ENCODE peak calls at places on chromosomes 5 and 9, in four cellular contexts. Y, C, W and M are unnamed samples.

GRCh38 chr9:128361296-128361980 is 9.7 kb upstream of the URM1 start:
- DNase-seq in C (no peak), W (no peak), Y (no peak), M (no peak)

GRCh38 chr5:74851684-74852353 is 14.4 kb downstream of the FAM169A start:
- DNase-seq in Y (peak), C (no peak), W (no peak), M (no peak)

GRCh38 chr5:109455598-109456096 is 45.9 kb upstream of the PJA2 start:
- DNase-seq in C (no peak), Y (peak), W (no peak), M (no peak)

GRCh38 chr9:25724424-25724823 is 46.2 kb upstream of the TUSC1 start:
- DNase-seq in C (no peak), W (no peak), Y (no peak), M (no peak)

GRCh38 chr9:14797442-14797841 is 74.9 kb upstream of the CER1 start:
- DNase-seq in C (no peak), Y (no peak), W (no peak), M (no peak)

GRCh38 chr9:136107953-136108647 is 10.6 kb downstream of the TMEM250 start:
- DNase-seq in C (no peak), Y (no peak), W (no peak), M (no peak)

GRCh38 chr9:107484117-107484723 is 5.3 kb downstream of the KLF4 start:
- DNase-seq in C (no peak), Y (peak), W (no peak), M (peak)

GRCh38 chr5:54148062-54148461 is 162.3 kb downstream of the ARL15 start:
- DNase-seq in C (no peak), W (no peak), Y (no peak), M (no peak)

GRCh38 chr5:139605887-139606286 is 42.3 kb upstream of the CXXC5 start:
- DNase-seq in W (no peak), Y (no peak), C (no peak), M (no peak)

GRCh38 chr5:151214614-151215545 is 9.0 kb downstream of the CCDC69 start:
- DNase-seq in C (no peak), Y (no peak), W (no peak), M (no peak)

GRCh38 chr9:106481003-106481614 is 381.9 kb upstream of the ZNF462 start:
- DNase-seq in W (no peak), C (no peak), Y (no peak), M (no peak)

GRCh38 chr5:35117960-35118359 is 70.2 kb upstream of the AGXT2 start:
- DNase-seq in C (no peak), Y (no peak), W (no peak), M (no peak)

GRCh38 chr9:123922911-123923310 is 7.0 kb downstream of the DENND1A start:
- DNase-seq in C (no peak), Y (no peak), W (no peak), M (no peak)

GRCh38 chr5:114362197-114362976 is 517 bp downstream of the KCNN2 start:
- DNase-seq in Y (peak), C (no peak), W (no peak), M (no peak)

GRCh38 chr9:107174441-107174840 is 108.6 kb upstream of the RAD23B start:
- DNase-seq in C (no peak), W (no peak), Y (no peak), M (no peak)

GRCh38 chr9:2157277-2158105 is 142.3 kb downstream of the SMARCA2 start:
- DNase-seq in Y (peak), C (no peak), W (peak), M (no peak)

GRCh38 chr5:157993201-157993600 is 134.3 kb upstream of the CLINT1 start:
- DNase-seq in Y (no peak), C (no peak), W (no peak), M (no peak)

GRCh38 chr5:1667648-1668140 is 131.9 kb downstream of the MRPL36 start:
- DNase-seq in C (no peak), Y (no peak), W (no peak), M (no peak)

GRCh38 chr5:423626-424258 is 19.2 kb upstream of the EXOC3 start:
- DNase-seq in C (no peak), W (no peak), Y (no peak), M (no peak)

GRCh38 chr5:16855475-16855874 is 80.6 kb downstream of the MYO10 start:
- DNase-seq in Y (no peak), W (no peak), C (no peak), M (no peak)

GRCh38 chr5:159051431-159052281 is 48.1 kb downstream of the EBF1 start:
- DNase-seq in C (no peak), Y (no peak), W (peak), M (no peak)

GRCh38 chr5:159095218-159095617 is 4.5 kb downstream of the EBF1 start:
- DNase-seq in W (no peak), Y (no peak), C (no peak), M (no peak)

GRCh38 chr5:140672455-140673186 is 755 bp downstream of the DND1 start:
- DNase-seq in C (no peak), W (no peak), Y (no peak), M (no peak)